ENCODE peak calls at places on chromosome X, in four cellular contexts. E is A172, S is HL-60, B is coronary artery. H is an unnamed sample.
A peak's percentile ranks its signal among the peaks of the same experiment; 100 is the strongest.

GRCh38 chrX:56429581-56429980 is 133.8 kb upstream of the UBQLN2 start:
- DNase-seq in E (no peak), S (no peak), B (no peak), H (no peak)

GRCh38 chrX:135449637-135450550 is 28.1 kb downstream of the SMIM10L2A start:
- DNase-seq in E (no peak), S (no peak), B (no peak), H (no peak)

GRCh38 chrX:52422884-52423283 is 54.1 kb downstream of the XAGE2 start:
- DNase-seq in E (peak; percentile 4), S (no peak), B (no peak), H (no peak)

GRCh38 chrX:48278958-48279357 is 23.8 kb downstream of the SSX1 start:
- DNase-seq in E (peak; percentile 13), S (no peak), B (no peak), H (peak; percentile 3)

GRCh38 chrX:66994729-66995128 is 355.9 kb upstream of the EDA2R start:
- DNase-seq in E (no peak), S (no peak), B (no peak), H (no peak)

GRCh38 chrX:57156397-57157049 is 19.3 kb upstream of the SPIN2A start:
- DNase-seq in E (peak; percentile 12), S (no peak), B (no peak), H (peak; percentile 17)

GRCh38 chrX:19879742-19880378 is 7.5 kb downstream of the SH3KBP1 start:
- DNase-seq in E (no peak), S (no peak), B (no peak), H (no peak)

GRCh38 chrX:43949669-43950068 is 23.5 kb downstream of the NDP start:
- DNase-seq in E (no peak), S (no peak), B (no peak), H (no peak)

GRCh38 chrX:39855748-39856129 is 242.0 kb downstream of the BCOR start:
- DNase-seq in E (peak; percentile 73), S (peak; percentile 32), B (no peak), H (peak; percentile 69)

GRCh38 chrX:109847257-109848187 is 114.5 kb upstream of the ACSL4 start:
- DNase-seq in E (peak; percentile 10), S (no peak), B (no peak), H (no peak)

GRCh38 chrX:108299101-108299591 is 139.1 kb downstream of the COL4A6 start:
- DNase-seq in E (no peak), S (no peak), B (no peak), H (no peak)

GRCh38 chrX:34557733-34558132 is 99.4 kb downstream of the TMEM47 start:
- DNase-seq in E (no peak), S (no peak), B (no peak), H (no peak)

GRCh38 chrX:23662187-23662586 is 5.1 kb upstream of the PRDX4 start:
- DNase-seq in E (no peak), S (no peak), B (no peak), H (no peak)

GRCh38 chrX:103398321-103398937 is 22.1 kb downstream of the BEX3 start:
- DNase-seq in E (peak; percentile 66), S (no peak), B (no peak), H (peak; percentile 70)

GRCh38 chrX:18348047-18348446 is 6.4 kb downstream of the SCML2 start:
- DNase-seq in E (no peak), S (no peak), B (no peak), H (no peak)

GRCh38 chrX:38061335-38061734 is 55.0 kb downstream of the SYTL5 start:
- DNase-seq in E (peak; percentile 79), S (no peak), B (no peak), H (peak; percentile 85)

GRCh38 chrX:15292861-15293260 is 22.6 kb downstream of the ASB11 start:
- DNase-seq in E (no peak), S (no peak), B (no peak), H (no peak)

GRCh38 chrX:124216396-124217124 is 115.9 kb upstream of the TEX13D start:
- DNase-seq in E (no peak), S (no peak), B (no peak), H (no peak)

GRCh38 chrX:48490661-48491060 is 14.7 kb downstream of the FTSJ1 start:
- DNase-seq in E (peak; percentile 41), S (no peak), B (no peak), H (no peak)

GRCh38 chrX:67893931-67894330 is 350.1 kb downstream of the AR start:
- DNase-seq in E (peak; percentile 0), S (no peak), B (no peak), H (no peak)

GRCh38 chrX:38661561-38661960 is 100.2 kb downstream of the TSPAN7 start:
- DNase-seq in E (no peak), S (no peak), B (no peak), H (no peak)

GRCh38 chrX:84153538-84153937 is 34.5 kb downstream of the RPS6KA6 start:
- DNase-seq in E (no peak), S (no peak), B (no peak), H (no peak)

GRCh38 chrX:54721424-54721823 is 76.6 kb downstream of the ITIH6 start:
- DNase-seq in E (peak; percentile 79), S (no peak), B (no peak), H (peak; percentile 16)

GRCh38 chrX:45422216-45422925 is 221.7 kb upstream of the DIPK2B start:
- DNase-seq in E (peak; percentile 8), S (no peak), B (no peak), H (no peak)

GRCh38 chrX:13808293-13808692 is 8.6 kb downstream of the GPM6B start:
- DNase-seq in E (no peak), S (no peak), B (no peak), H (no peak)

GRCh38 chrX:79413009-79413408 is 45.9 kb upstream of the ITM2A start:
- DNase-seq in E (no peak), S (peak; percentile 2), B (no peak), H (peak; percentile 7)

GRCh38 chrX:20412871-20413486 is 146.3 kb upstream of the RPS6KA3 start:
- DNase-seq in E (no peak), S (peak; percentile 62), B (no peak), H (no peak)

GRCh38 chrX:30373951-30374350 is 64.8 kb upstream of the NR0B1 start:
- DNase-seq in E (peak; percentile 37), S (no peak), B (no peak), H (no peak)

GRCh38 chrX:40099046-40099968 is 1.5 kb upstream of the BCOR start:
- DNase-seq in E (no peak), S (peak; percentile 70), B (no peak), H (no peak)

GRCh38 chrX:109911046-109911445 is 91.9 kb upstream of the TMEM164 start:
- DNase-seq in E (no peak), S (no peak), B (no peak), H (no peak)

GRCh38 chrX:150897371-150898319 is 823 bp downstream of the CD99L2 start:
- DNase-seq in E (peak; percentile 16), S (peak; percentile 7), B (no peak), H (no peak)

GRCh38 chrX:12309040-12309732 is 170.9 kb downstream of the FRMPD4 start:
- DNase-seq in E (no peak), S (no peak), B (no peak), H (no peak)

GRCh38 chrX:50075630-50076349 is 125.0 kb downstream of the AKAP4 start:
- DNase-seq in E (no peak), S (peak; percentile 27), B (no peak), H (no peak)

GRCh38 chrX:79452879-79453278 is 85.7 kb upstream of the ITM2A start:
- DNase-seq in E (no peak), S (no peak), B (no peak), H (no peak)

GRCh38 chrX:9859711-9860555 is 73.7 kb downstream of the SHROOM2 start:
- DNase-seq in E (no peak), S (no peak), B (no peak), H (no peak)

GRCh38 chrX:120727911-120728310 is 98.1 kb upstream of the C1GALT1C1 start:
- DNase-seq in E (no peak), S (no peak), B (no peak), H (no peak)

GRCh38 chrX:103464071-103464773 is 55.1 kb downstream of the RAB40A start:
- DNase-seq in E (peak; percentile 6), S (peak; percentile 23), B (no peak), H (peak; percentile 32)

GRCh38 chrX:49260221-49260985 is 4.1 kb downstream of the FOXP3 start:
- DNase-seq in E (no peak), S (no peak), B (no peak), H (no peak)

GRCh38 chrX:46758163-46758955 is 559 bp downstream of the SLC9A7 start:
- DNase-seq in E (no peak), S (no peak), B (no peak), H (no peak)